ENCODE peak calls at places on chromosomes 6 and 20, in four cellular contexts. C is HCT116, L is Panc1, B is K562. Q is an unnamed sample.

GRCh38 chr20:33410081-33410742 is 8.9 kb upstream of the CDK5RAP1 start:
- DNase-seq in C (no peak), L (no peak), B (no peak), Q (no peak)

GRCh38 chr6:115983998-115984397 is 76.7 kb downstream of the FRK start:
- DNase-seq in C (no peak), L (no peak), B (no peak), Q (peak; percentile 46)

GRCh38 chr6:150297327-150298028 is 71.3 kb upstream of the IYD start:
- DNase-seq in C (no peak), L (no peak), B (peak; percentile 72), Q (no peak)

GRCh38 chr6:23505021-23505420 is 621.0 kb upstream of the NRSN1 start:
- DNase-seq in C (no peak), L (no peak), B (no peak), Q (no peak)

GRCh38 chr6:144377586-144377985 is 92.5 kb downstream of the UTRN start:
- DNase-seq in C (no peak), L (no peak), B (no peak), Q (no peak)

GRCh38 chr6:22637781-22638180 is 68.4 kb downstream of the HDGFL1 start:
- DNase-seq in C (no peak), L (no peak), B (no peak), Q (no peak)

GRCh38 chr20:1874534-1875168 is 20.6 kb upstream of the SIRPA start:
- DNase-seq in C (no peak), L (no peak), B (no peak), Q (peak; percentile 81)

GRCh38 chr6:18135171-18135570 is 12.7 kb upstream of the NHLRC1 start:
- DNase-seq in C (no peak), L (no peak), B (no peak), Q (no peak)

GRCh38 chr20:19605759-19606158 is 152.3 kb upstream of the RIN2 start:
- DNase-seq in C (no peak), L (no peak), B (no peak), Q (no peak)

GRCh38 chr6:50936277-50936681 is 117.6 kb downstream of the TFAP2B start:
- DNase-seq in C (no peak), L (no peak), B (no peak), Q (no peak)

GRCh38 chr6:136723780-136724179 is 68.5 kb downstream of the MAP3K5 start:
- DNase-seq in C (no peak), L (no peak), B (no peak), Q (no peak)

GRCh38 chr6:28167068-28167467 is 25.4 kb downstream of the ZKSCAN8 start:
- DNase-seq in C (no peak), L (no peak), B (no peak), Q (no peak)

GRCh38 chr6:56357616-56358373 is 110.4 kb upstream of the COL21A1 start:
- DNase-seq in C (no peak), L (no peak), B (no peak), Q (no peak)

GRCh38 chr6:30345852-30346251 is 896 bp downstream of the RPP21 start:
- DNase-seq in C (no peak), L (no peak), B (peak; percentile 52), Q (no peak)

GRCh38 chr20:47795214-47795667 is 10.0 kb upstream of the SULF2 start:
- DNase-seq in C (no peak), L (no peak), B (no peak), Q (no peak)

GRCh38 chr6:24854077-24854670 is 55.5 kb upstream of the ARMH2 start:
- DNase-seq in C (no peak), L (no peak), B (no peak), Q (no peak)

GRCh38 chr20:5996765-5997164 is 46.3 kb downstream of the MCM8 start:
- DNase-seq in C (no peak), L (no peak), B (no peak), Q (no peak)

GRCh38 chr6:168915855-168916254 is 337.8 kb downstream of the THBS2 start:
- DNase-seq in C (no peak), L (no peak), B (no peak), Q (no peak)

GRCh38 chr6:36907781-36908180 is 22.0 kb downstream of the C6orf89 start:
- DNase-seq in C (no peak), L (no peak), B (no peak), Q (no peak)

GRCh38 chr6:166655251-166655650 is 28.2 kb upstream of the RPS6KA2 start:
- DNase-seq in C (no peak), L (no peak), B (no peak), Q (peak; percentile 15)

GRCh38 chr20:52242237-52243230 is 51.0 kb upstream of the ZFP64 start:
- DNase-seq in C (no peak), L (peak; percentile 1), B (peak; percentile 18), Q (no peak)
- TF ChIP-seq TCF7L2 in C (no peak), L (no peak), B (no peak), Q (no peak)

GRCh38 chr6:161412795-161413194 is 138.9 kb upstream of the AGPAT4 start:
- DNase-seq in C (no peak), L (no peak), B (no peak), Q (no peak)

GRCh38 chr6:161415302-161415855 is 141.5 kb upstream of the AGPAT4 start:
- DNase-seq in C (no peak), L (no peak), B (no peak), Q (no peak)

GRCh38 chr6:161413361-161413771 is 139.5 kb upstream of the AGPAT4 start:
- DNase-seq in C (no peak), L (no peak), B (no peak), Q (no peak)

GRCh38 chr6:161414800-161415199 is 140.9 kb upstream of the AGPAT4 start:
- DNase-seq in C (no peak), L (no peak), B (no peak), Q (no peak)

DNA sequence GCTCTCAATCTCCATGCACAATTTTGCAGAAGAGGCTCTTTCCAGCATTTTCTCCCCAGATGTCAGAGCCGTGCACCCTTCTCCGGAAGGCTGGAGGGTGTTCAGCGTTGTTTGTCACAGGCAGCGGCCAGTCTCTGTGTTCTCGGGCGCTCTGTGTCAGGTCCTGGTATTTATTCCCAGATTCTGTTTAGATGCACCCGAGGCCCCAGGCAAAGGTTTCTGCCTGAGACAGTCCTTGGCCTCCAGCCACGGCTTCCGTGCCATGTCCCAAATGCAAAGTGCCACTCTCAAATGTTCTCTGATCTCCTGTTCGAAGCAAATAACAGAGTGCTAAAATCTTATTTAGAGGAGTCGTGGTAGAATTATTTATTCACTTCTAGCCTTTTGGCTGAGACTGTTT is 140.3 kb upstream of the AGPAT4 start:
- DNase-seq in C (no peak), L (no peak), B (no peak), Q (no peak)
- TF ChIP-seq TCF7L2 in C (no peak), L (no peak), B (no peak), Q (no peak)

DNA sequence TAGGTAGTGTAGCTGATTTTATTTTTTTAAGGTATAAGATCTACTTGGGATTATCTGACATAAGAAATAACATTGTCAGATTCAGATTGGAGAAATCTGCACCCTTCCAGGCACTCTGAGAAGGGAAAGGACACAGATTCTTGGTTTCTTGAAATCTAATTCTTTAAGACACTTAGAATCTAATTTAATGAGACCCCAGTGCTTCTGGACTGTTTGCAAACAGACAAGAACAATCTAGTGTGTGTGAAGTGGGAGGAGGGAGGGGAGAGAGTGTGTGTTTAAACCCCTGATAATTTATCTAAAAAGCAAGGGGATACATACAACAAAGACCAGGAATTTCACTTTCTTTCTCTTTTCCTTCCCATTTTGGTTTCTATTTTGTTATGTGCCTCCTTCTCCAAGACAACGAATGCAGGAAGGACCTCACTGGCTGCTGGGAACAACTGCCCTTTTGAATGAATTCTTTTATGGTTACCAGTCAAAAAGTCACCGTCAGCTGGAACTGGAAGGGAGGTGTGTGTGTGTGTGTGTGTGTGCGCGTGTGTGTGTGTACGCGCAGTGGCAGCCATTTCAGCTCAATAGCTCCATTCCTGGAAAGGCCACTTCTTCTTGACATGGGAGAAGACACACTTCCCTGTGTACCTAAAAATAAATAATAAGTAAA is 129.4 kb downstream of the BCAS1 start:
- DNase-seq in C (no peak), L (no peak), B (no peak), Q (no peak)
- TF ChIP-seq TCF7L2 in C (no peak), L (no peak), B (no peak), Q (no peak)

GRCh38 chr20:44709380-44709779 is 5.8 kb upstream of the CCN5 start:
- DNase-seq in C (no peak), L (no peak), B (no peak), Q (no peak)
- TF ChIP-seq TCF7L2 in C (no peak), L (no peak), B (no peak), Q (no peak)

GRCh38 chr6:44572346-44572745 is 184.8 kb downstream of the CDC5L start:
- DNase-seq in C (no peak), L (no peak), B (no peak), Q (no peak)
- TF ChIP-seq TCF7L2 in C (no peak), L (no peak), B (no peak), Q (no peak)

DNA sequence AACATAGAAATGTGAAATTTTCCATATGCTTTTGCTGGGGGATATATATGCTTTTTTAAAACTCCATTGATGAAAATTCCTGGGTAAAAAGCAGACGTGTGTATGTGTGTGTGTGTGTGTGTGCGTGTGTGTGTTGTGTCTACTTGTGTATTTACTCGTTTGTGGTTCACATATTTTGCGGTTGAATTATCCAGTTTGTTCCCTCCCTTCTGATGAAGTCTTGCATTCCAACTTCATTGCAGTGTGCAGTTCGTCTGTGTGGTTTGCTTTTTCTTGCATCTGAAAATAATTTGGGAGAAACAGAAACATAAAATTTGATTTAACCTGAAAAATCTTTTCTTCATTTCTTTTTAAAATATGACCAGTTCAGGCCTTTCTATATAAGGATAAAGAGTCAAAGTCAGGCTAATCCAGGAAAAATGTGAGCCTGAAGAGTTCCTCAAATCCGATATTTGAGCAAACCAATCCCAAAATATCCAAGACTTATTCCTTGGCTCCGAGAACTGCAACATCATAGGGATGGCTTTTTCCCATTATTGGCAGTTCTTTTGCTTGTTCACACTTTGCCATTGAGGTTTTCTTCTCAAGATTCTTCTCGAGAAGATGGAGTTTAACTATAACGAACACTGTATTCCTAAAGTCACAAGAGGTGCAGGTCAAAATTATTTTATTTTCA is 202.2 kb upstream of the CCN2 start:
- DNase-seq in C (no peak), L (no peak), B (no peak), Q (no peak)
- TF ChIP-seq TCF7L2 in C (no peak), L (no peak), B (no peak), Q (no peak)

GRCh38 chr20:50191566-50192363 is 1.1 kb downstream of the CEBPB start:
- DNase-seq in C (no peak), L (no peak), B (peak; percentile 69), Q (peak; percentile 42)
- TF ChIP-seq TCF7L2 in C (no peak), L (no peak), B (no peak), Q (no peak)

DNA sequence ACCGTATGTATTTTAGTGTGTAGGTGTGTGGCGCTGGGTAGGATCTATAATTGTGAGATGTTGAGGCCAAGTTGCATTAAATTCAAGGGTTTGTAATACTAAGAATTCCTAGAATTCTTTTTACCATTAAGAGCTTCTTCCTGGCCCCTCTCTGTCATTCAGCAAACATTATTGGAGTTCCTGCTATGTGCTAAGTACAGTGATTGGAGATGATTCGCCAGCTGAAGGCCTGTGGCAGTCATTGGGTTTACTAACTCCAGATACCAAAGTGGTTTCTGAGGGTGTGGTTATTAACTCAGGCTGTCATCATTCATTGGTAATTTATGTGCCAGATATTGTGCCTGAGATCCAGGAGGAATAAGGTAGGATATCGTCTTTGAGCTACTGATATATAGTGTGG is 167.1 kb downstream of the LAMA2 start:
- DNase-seq in C (no peak), L (no peak), B (no peak), Q (no peak)
- TF ChIP-seq TCF7L2 in C (no peak), L (no peak), B (no peak), Q (no peak)

DNA sequence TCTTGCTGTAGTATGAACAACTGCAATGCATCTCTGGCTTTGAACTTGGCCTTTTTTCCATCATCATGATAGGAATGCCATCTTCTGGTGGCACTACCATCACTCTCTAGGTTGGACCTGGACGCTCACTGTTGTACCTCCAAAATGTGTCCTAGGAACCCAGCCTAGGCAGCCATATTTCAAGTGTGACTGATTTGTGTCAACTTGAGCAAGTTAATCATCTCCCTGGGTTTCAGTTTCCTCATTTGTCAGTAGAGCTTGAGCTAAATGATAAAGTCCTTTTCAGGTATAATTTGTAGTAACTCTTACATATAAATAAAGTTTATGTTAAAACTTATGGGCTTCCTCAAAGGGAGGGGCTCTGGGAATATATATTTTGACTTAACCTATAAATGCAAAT is 241.7 kb upstream of the CEP162 start:
- DNase-seq in C (no peak), L (no peak), B (no peak), Q (no peak)
- TF ChIP-seq TCF7L2 in C (no peak), L (no peak), B (no peak), Q (no peak)